ENCODE peak calls at places on chromosomes 4 and X, in four cellular contexts. Q, S, W and D are unnamed samples.

GRCh38 chrX:51178352-51178751 is 154.3 kb upstream of the NUDT10 start:
- DNase-seq in Q (no peak), S (no peak), W (no peak), D (no peak)

GRCh38 chr4:115259651-115260050 is 146.2 kb upstream of the NDST4 start:
- DNase-seq in S (no peak), Q (no peak), W (no peak), D (no peak)

GRCh38 chr4:124980276-124980752 is 267.8 kb upstream of the ANKRD50 start:
- DNase-seq in W (no peak), S (no peak), Q (no peak), D (peak; percentile 38)

GRCh38 chr4:122773021-122773420 is 40.5 kb downstream of the BBS12 start:
- DNase-seq in Q (no peak), W (no peak), S (no peak), D (no peak)

GRCh38 chr4:47835489-47835888 is 2.4 kb downstream of the CORIN start:
- DNase-seq in S (no peak), W (no peak), Q (no peak), D (no peak)

GRCh38 chr4:140256335-140256734 is 102.4 kb upstream of the MAML3 start:
- DNase-seq in S (no peak), W (no peak), Q (no peak), D (no peak)

GRCh38 chrX:21398424-21398823 is 24.2 kb downstream of the CNKSR2 start:
- DNase-seq in Q (no peak), W (no peak), S (no peak), D (no peak)

GRCh38 chr4:170025523-170026252 is 507 bp downstream of the MFAP3L start:
- DNase-seq in S (no peak), Q (no peak), W (no peak), D (no peak)

GRCh38 chr4:156347412-156348075 is 393.9 kb upstream of the CTSO start:
- DNase-seq in S (no peak), W (no peak), Q (no peak), D (no peak)

GRCh38 chr4:164108971-164109370 is 614.5 kb downstream of the TMA16 start:
- DNase-seq in Q (no peak), W (no peak), S (no peak), D (no peak)

GRCh38 chr4:79597266-79597665 is 189.2 kb upstream of the GK2 start:
- DNase-seq in S (no peak), W (no peak), Q (no peak), D (no peak)

GRCh38 chrX:28847423-28847822 is 260.2 kb downstream of the IL1RAPL1 start:
- DNase-seq in Q (no peak), S (peak; percentile 13), W (no peak), D (no peak)

GRCh38 chrX:15594371-15594770 is 6.4 kb downstream of the ACE2 start:
- DNase-seq in Q (no peak), W (no peak), S (peak; percentile 7), D (no peak)

GRCh38 chrX:39725928-39726619 is 371.7 kb downstream of the BCOR start:
- DNase-seq in W (no peak), S (no peak), Q (no peak), D (peak; percentile 75)

GRCh38 chrX:43025806-43026205 is 247.8 kb upstream of the PPP1R2C start:
- DNase-seq in Q (no peak), S (no peak), W (no peak), D (no peak)

GRCh38 chrX:149903889-149904748 is 23.1 kb downstream of the MAGEA8 start:
- DNase-seq in S (peak; percentile 8), W (no peak), Q (no peak), D (no peak)

GRCh38 chrX:12741416-12741815 is 49.8 kb upstream of the PRPS2 start:
- DNase-seq in Q (no peak), W (no peak), S (peak; percentile 5), D (no peak)

GRCh38 chrX:4240541-4241194 is 527.2 kb upstream of the PRKX start:
- DNase-seq in S (no peak), W (no peak), Q (no peak), D (no peak)

GRCh38 chr4:4386736-4387392 is at the start of gene NSG1:
- DNase-seq in W (no peak), Q (no peak), S (peak; percentile 73), D (no peak)

GRCh38 chr4:56859841-56860240 is 38.3 kb upstream of the SPINK2 start:
- DNase-seq in Q (no peak), W (no peak), S (no peak), D (no peak)

GRCh38 chr4:101862595-101862994 is 72.1 kb downstream of the BANK1 start:
- DNase-seq in S (no peak), Q (no peak), W (no peak), D (no peak)

GRCh38 chrX:555589-556220 is 74.9 kb upstream of the SHOX start:
- DNase-seq in W (no peak), S (no peak), Q (no peak), D (no peak)

GRCh38 chr4:168383510-168383909 is 65.0 kb upstream of the DDX60 start:
- DNase-seq in S (no peak), Q (no peak), W (no peak), D (no peak)

GRCh38 chr4:82989567-82990429 is 20.8 kb downstream of the LIN54 start:
- DNase-seq in W (no peak), Q (no peak), S (no peak), D (no peak)

GRCh38 chr4:94567811-94568210 is 116.1 kb downstream of the PDLIM5 start:
- DNase-seq in Q (no peak), W (no peak), S (no peak), D (no peak)

GRCh38 chr4:120692964-120693363 is 229.6 kb downstream of the PRDM5 start:
- DNase-seq in S (no peak), W (no peak), Q (no peak), D (peak; percentile 63)

GRCh38 chr4:2937146-2937857 is 25.9 kb downstream of the NOP14 start:
- DNase-seq in W (no peak), S (no peak), Q (no peak), D (no peak)

GRCh38 chr4:107654694-107655093 is 65.3 kb downstream of the PAPSS1 start:
- DNase-seq in W (no peak), S (peak; percentile 16), Q (peak; percentile 3), D (no peak)